ENCODE peak calls at places on chromosomes 5 and 9, in eight cellular contexts. V is mesenteric fat pad, C is H54, A is thyroid gland, G is Caki2, Q is C1 segment of cervical spinal cord, Z is fibroblast of pulmonary artery, S is upper lobe of left lung. N is an unnamed sample.

GRCh38 chr5:110544603-110545002 is 181.9 kb downstream of the TMEM232 start:
- DNase-seq in V (no peak), C (no peak), A (no peak), G (no peak), Q (no peak), Z (no peak), S (no peak), N (no peak)

GRCh38 chr5:32585446-32586250 is at the start of gene SUB1:
- DNase-seq in V (peak), C (peak), A (peak), G (peak), Q (peak), Z (peak), S (peak), N (peak)

GRCh38 chr9:77926314-77926959 is 105.2 kb downstream of the GNAQ start:
- DNase-seq in V (no peak), C (peak), A (no peak), G (peak), Q (no peak), Z (peak), S (no peak), N (no peak)

GRCh38 chr5:158619083-158619788 is 480.5 kb downstream of the EBF1 start:
- DNase-seq in V (no peak), C (no peak), A (no peak), G (no peak), Q (no peak), Z (no peak), S (no peak), N (no peak)

GRCh38 chr9:5357431-5358105 is 17.9 kb upstream of the RLN1 start:
- DNase-seq in V (no peak), C (no peak), A (no peak), G (no peak), Q (no peak), Z (no peak), S (no peak), N (no peak)

GRCh38 chr5:76180817-76181805 is 97.9 kb downstream of the SV2C start:
- DNase-seq in V (no peak), C (no peak), A (no peak), G (peak), Q (no peak), Z (no peak), S (peak), N (no peak)

GRCh38 chr5:135534609-135535419 is 950 bp downstream of the NEUROG1 start:
- DNase-seq in V (no peak), C (no peak), A (no peak), G (no peak), Q (no peak), Z (no peak), S (no peak), N (no peak)

GRCh38 chr5:135179308-135179980 is 145.4 kb upstream of the PITX1 start:
- DNase-seq in V (no peak), C (no peak), A (no peak), G (no peak), Q (no peak), Z (no peak), S (no peak), N (no peak)

GRCh38 chr9:104911029-104911607 is 16.8 kb downstream of the ABCA1 start:
- DNase-seq in V (no peak), C (no peak), A (peak), G (peak), Q (no peak), Z (no peak), S (no peak), N (no peak)

GRCh38 chr5:61678966-61679365 is 346.9 kb downstream of the ZSWIM6 start:
- DNase-seq in V (no peak), C (peak), A (no peak), G (no peak), Q (no peak), Z (no peak), S (no peak), N (no peak)

GRCh38 chr9:71812385-71812784 is 44.1 kb upstream of the CEMIP2 start:
- DNase-seq in V (no peak), C (no peak), A (no peak), G (no peak), Q (peak), Z (peak), S (no peak), N (peak)